ENCODE peak calls at places on chromosomes 7 and 10, in ten cellular contexts. R is MCF 10A, K is psoas muscle, F is body of pancreas, L is fibroblast of mammary gland, G is lower leg skin, H is astrocyte, T is neural crest cell, B is left ventricle myocardium inferior, A is GM13976. C is an unnamed sample.

GRCh38 chr10:35913628-35914027 is 271.5 kb upstream of the FZD8 start:
- DNase-seq in F (no peak), R (peak), G (no peak), L (peak), B (no peak), A (no peak), H (peak), T (no peak), K (no peak), C (peak)

GRCh38 chr10:103442031-103442461 is 10.1 kb downstream of the CALHM2 start:
- DNase-seq in K (peak), T (no peak), G (peak), B (peak), H (peak), R (no peak), L (peak), F (peak), A (no peak), C (peak)

GRCh38 chr10:48448796-48449195 is 142.3 kb downstream of the MAPK8 start:
- DNase-seq in T (no peak), H (peak), F (no peak), K (peak), R (peak), A (peak), G (no peak), L (peak), B (no peak), C (peak)

GRCh38 chr7:44272981-44273380 is 52.4 kb downstream of the CAMK2B start:
- DNase-seq in G (no peak), K (no peak), F (no peak), B (no peak), L (no peak), R (no peak), A (no peak), T (no peak), H (no peak), C (no peak)

GRCh38 chr7:10122573-10123100 is 851.0 kb upstream of the PHF14 start:
- DNase-seq in L (no peak), G (no peak), A (no peak), K (no peak), F (peak), B (peak), H (no peak), R (no peak), T (peak), C (no peak)

GRCh38 chr10:108757946-108758345 is 1165.4 kb downstream of the XPNPEP1 start:
- DNase-seq in G (no peak), L (no peak), R (no peak), H (peak), A (no peak), B (no peak), T (no peak), K (no peak), F (no peak), C (no peak)

GRCh38 chr7:50310361-50310760 is 5.8 kb downstream of the IKZF1 start:
- DNase-seq in H (no peak), F (no peak), A (no peak), G (no peak), R (no peak), K (no peak), L (no peak), B (no peak), T (no peak), C (no peak)

GRCh38 chr7:43484678-43485355 is 98.1 kb upstream of the STK17A start:
- DNase-seq in H (no peak), R (no peak), L (no peak), A (no peak), F (no peak), G (no peak), T (no peak), K (no peak), B (no peak), C (no peak)

GRCh38 chr10:127577376-127577775 is 28.3 kb downstream of the NPS start:
- DNase-seq in T (no peak), A (no peak), R (no peak), F (no peak), H (peak), L (peak), G (no peak), B (no peak), K (no peak), C (peak)

GRCh38 chr7:17988858-17989257 is 38.8 kb downstream of the PRPS1L1 start:
- DNase-seq in A (no peak), H (no peak), G (no peak), B (no peak), T (no peak), L (no peak), K (no peak), R (no peak), F (no peak), C (no peak)

GRCh38 chr10:71285180-71285545 is 33.9 kb upstream of the SLC29A3 start:
- DNase-seq in K (peak), F (peak), G (no peak), L (peak), B (no peak), R (peak), T (peak), H (no peak), A (peak), C (peak)

GRCh38 chr10:21705828-21706176 is 171.8 kb downstream of the MLLT10 start:
- DNase-seq in B (no peak), L (no peak), T (no peak), F (no peak), A (no peak), H (no peak), R (no peak), K (no peak), G (no peak), C (no peak)

GRCh38 chr7:147894271-147894670 is 696.3 kb upstream of the C7orf33 start:
- DNase-seq in F (no peak), K (no peak), B (no peak), H (no peak), G (no peak), L (no peak), T (no peak), R (no peak), A (no peak), C (no peak)

GRCh38 chr10:50560370-50560769 is 63.4 kb downstream of the SGMS1 start:
- DNase-seq in G (no peak), B (no peak), F (no peak), K (no peak), A (no peak), T (no peak), L (no peak), H (no peak), R (no peak), C (no peak)

GRCh38 chr10:43970018-43970698 is 321.5 kb upstream of the ZNF32 start:
- DNase-seq in R (no peak), T (no peak), A (no peak), B (no peak), G (no peak), F (no peak), H (no peak), L (no peak), K (no peak), C (no peak)

GRCh38 chr7:157663061-157663863 is 326.5 kb downstream of the DNAJB6 start:
- DNase-seq in G (no peak), A (no peak), B (no peak), T (no peak), K (peak), H (peak), L (peak), F (no peak), R (no peak), C (no peak)

GRCh38 chr10:14093735-14094484 is 236.8 kb downstream of the FRMD4A start:
- DNase-seq in H (peak), K (no peak), A (peak), T (peak), L (peak), R (peak), G (no peak), F (no peak), B (no peak), C (peak)

GRCh38 chr10:43421519-43421918 is 12.5 kb upstream of the HNRNPF start:
- DNase-seq in G (no peak), K (no peak), B (no peak), F (no peak), T (no peak), R (no peak), H (no peak), L (no peak), A (no peak), C (no peak)

GRCh38 chr7:24328050-24328449 is 44.1 kb downstream of the NPY start:
- DNase-seq in T (no peak), F (no peak), A (no peak), L (no peak), H (no peak), R (peak), K (no peak), B (no peak), G (no peak), C (no peak)

GRCh38 chr7:156964971-156965370 is 15.5 kb downstream of the NOM1 start:
- DNase-seq in F (no peak), G (no peak), T (no peak), R (no peak), H (no peak), K (no peak), L (no peak), A (no peak), B (no peak), C (no peak)

GRCh38 chr7:129436335-129436923 is 2.2 kb downstream of the STRIP2 start:
- DNase-seq in K (no peak), F (no peak), H (no peak), T (no peak), B (no peak), G (no peak), A (no peak), R (peak), L (no peak), C (no peak)

GRCh38 chr7:148037049-148037448 is 553.5 kb upstream of the C7orf33 start:
- DNase-seq in R (no peak), A (no peak), B (no peak), T (no peak), H (no peak), F (no peak), K (no peak), G (no peak), L (no peak), C (no peak)

GRCh38 chr7:25726180-25726579 is 425.8 kb upstream of the NFE2L3 start:
- DNase-seq in F (no peak), L (no peak), T (peak), H (no peak), A (no peak), K (no peak), G (no peak), B (no peak), R (no peak), C (no peak)

GRCh38 chr7:42671627-42672026 is 240.2 kb downstream of the C7orf25 start:
- DNase-seq in R (peak), B (no peak), L (peak), A (no peak), F (no peak), H (peak), G (no peak), K (no peak), T (no peak), C (peak)

GRCh38 chr7:55214707-55215106 is 150.4 kb upstream of the LANCL2 start:
- DNase-seq in L (no peak), B (no peak), R (no peak), T (no peak), F (no peak), A (no peak), H (peak), G (no peak), K (no peak), C (peak)

GRCh38 chr10:72331575-72332422 is 22.9 kb downstream of the DNAJB12 start:
- DNase-seq in G (peak), L (peak), H (peak), R (peak), K (peak), B (peak), A (peak), F (peak), T (peak), C (peak)

GRCh38 chr7:127322351-127322750 is 69.6 kb upstream of the GRM8 start:
- DNase-seq in F (no peak), T (no peak), G (no peak), L (no peak), K (no peak), H (no peak), B (no peak), R (no peak), A (no peak), C (no peak)

GRCh38 chr10:44922826-44923545 is 11.8 kb downstream of the TMEM72 start:
- DNase-seq in L (no peak), F (no peak), H (no peak), K (no peak), A (no peak), B (no peak), T (no peak), G (no peak), R (no peak), C (no peak)

GRCh38 chr7:154426778-154427177 is 374.6 kb downstream of the DPP6 start:
- DNase-seq in L (no peak), F (no peak), K (no peak), T (no peak), B (no peak), G (no peak), R (no peak), A (no peak), H (no peak), C (no peak)

GRCh38 chr7:85201209-85201608 is 14.4 kb upstream of the SEMA3D start:
- DNase-seq in F (no peak), K (no peak), G (no peak), L (no peak), A (no peak), B (no peak), T (no peak), R (no peak), H (no peak), C (no peak)

GRCh38 chr10:26225322-26225721 is 8.7 kb downstream of the GAD2 start:
- DNase-seq in F (no peak), A (no peak), R (no peak), G (no peak), T (no peak), K (no peak), B (no peak), L (no peak), H (no peak), C (no peak)

GRCh38 chr10:84138478-84139125 is 707 bp upstream of the GHITM start:
- DNase-seq in H (no peak), G (peak), A (peak), K (peak), F (peak), T (peak), B (peak), R (no peak), L (peak), C (no peak)

GRCh38 chr7:35422715-35423114 is 168.8 kb upstream of the TBX20 start:
- DNase-seq in L (no peak), A (no peak), G (no peak), F (no peak), H (no peak), B (no peak), R (no peak), K (no peak), T (no peak), C (no peak)
- TF ChIP-seq CTCF in L (no peak), A (no peak), G (no peak), F (no peak), H (no peak), B (no peak), R (no peak), K (no peak), T (no peak), C (no peak)

GRCh38 chr10:15436696-15437095 is 65.6 kb upstream of the FAM171A1 start:
- DNase-seq in T (no peak), B (no peak), L (peak), H (peak), A (no peak), G (no peak), F (no peak), K (no peak), R (no peak), C (peak)
- TF ChIP-seq CTCF in T (no peak), B (no peak), L (no peak), H (no peak), A (no peak), G (no peak), F (no peak), K (no peak), R (no peak), C (no peak)

GRCh38 chr7:101170617-101171441 is 5.5 kb upstream of the VGF start:
- DNase-seq in F (no peak), H (no peak), L (no peak), A (no peak), K (no peak), T (no peak), R (no peak), B (no peak), G (no peak), C (no peak)

GRCh38 chr7:101172005-101172853 is 6.9 kb upstream of the VGF start:
- DNase-seq in T (no peak), G (no peak), R (no peak), L (no peak), A (no peak), H (no peak), B (no peak), F (peak), K (no peak), C (no peak)

GRCh38 chr7:101169838-101170531 is 4.6 kb upstream of the VGF start:
- DNase-seq in R (peak), A (peak), F (peak), T (peak), K (peak), B (peak), H (no peak), L (peak), G (peak), C (peak)

GRCh38 chr7:101172854-101173751 is 7.0 kb downstream of the NAT16 start:
- DNase-seq in H (no peak), K (peak), T (no peak), A (no peak), R (peak), B (peak), G (no peak), F (peak), L (peak), C (peak)

DNA sequence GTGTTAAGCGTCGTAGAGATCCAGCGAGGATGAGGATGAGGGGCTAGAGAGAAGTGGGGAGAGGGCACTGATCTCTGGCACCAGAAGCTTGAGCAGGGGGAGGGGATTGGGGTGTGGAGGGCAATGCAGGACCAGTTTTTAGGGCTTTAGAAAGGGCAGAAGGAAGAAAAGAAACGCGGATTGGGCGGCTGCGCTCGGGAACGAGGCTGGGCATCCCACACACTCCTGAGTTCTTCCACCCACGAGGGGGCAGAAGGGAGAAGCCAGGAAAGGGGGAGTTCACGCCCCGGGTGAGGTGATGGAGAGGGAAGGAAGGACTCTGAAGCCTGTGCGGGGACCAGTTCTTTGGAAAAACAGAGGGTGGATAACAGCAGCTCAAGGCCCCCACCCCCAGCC is 6.1 kb upstream of the VGF start:
- DNase-seq in H (no peak), G (no peak), K (no peak), B (no peak), L (no peak), F (no peak), T (no peak), R (no peak), A (no peak), C (no peak)
- TF ChIP-seq CTCF in H (no peak), G (no peak), K (no peak), B (no peak), L (peak), F (no peak), T (no peak), R (peak), A (no peak), C (peak)

GRCh38 chr7:76514926-76515325 is 4.6 kb downstream of the UPK3B start:
- DNase-seq in K (peak), A (no peak), G (no peak), T (no peak), H (no peak), F (no peak), R (no peak), L (no peak), B (no peak), C (no peak)

GRCh38 chr7:76515999-76516443 is 5.7 kb downstream of the UPK3B start:
- DNase-seq in A (peak), T (no peak), H (peak), K (no peak), F (peak), B (peak), R (peak), L (peak), G (no peak), C (no peak)

GRCh38 chr7:76513817-76514799 is 3.8 kb downstream of the UPK3B start:
- DNase-seq in T (no peak), B (no peak), A (peak), F (no peak), G (no peak), K (peak), H (no peak), R (no peak), L (no peak), C (no peak)

GRCh38 chr7:76509931-76510877 is at the start of gene UPK3B:
- DNase-seq in T (no peak), L (no peak), R (no peak), A (peak), H (no peak), F (no peak), G (no peak), K (peak), B (no peak), C (no peak)

DNA sequence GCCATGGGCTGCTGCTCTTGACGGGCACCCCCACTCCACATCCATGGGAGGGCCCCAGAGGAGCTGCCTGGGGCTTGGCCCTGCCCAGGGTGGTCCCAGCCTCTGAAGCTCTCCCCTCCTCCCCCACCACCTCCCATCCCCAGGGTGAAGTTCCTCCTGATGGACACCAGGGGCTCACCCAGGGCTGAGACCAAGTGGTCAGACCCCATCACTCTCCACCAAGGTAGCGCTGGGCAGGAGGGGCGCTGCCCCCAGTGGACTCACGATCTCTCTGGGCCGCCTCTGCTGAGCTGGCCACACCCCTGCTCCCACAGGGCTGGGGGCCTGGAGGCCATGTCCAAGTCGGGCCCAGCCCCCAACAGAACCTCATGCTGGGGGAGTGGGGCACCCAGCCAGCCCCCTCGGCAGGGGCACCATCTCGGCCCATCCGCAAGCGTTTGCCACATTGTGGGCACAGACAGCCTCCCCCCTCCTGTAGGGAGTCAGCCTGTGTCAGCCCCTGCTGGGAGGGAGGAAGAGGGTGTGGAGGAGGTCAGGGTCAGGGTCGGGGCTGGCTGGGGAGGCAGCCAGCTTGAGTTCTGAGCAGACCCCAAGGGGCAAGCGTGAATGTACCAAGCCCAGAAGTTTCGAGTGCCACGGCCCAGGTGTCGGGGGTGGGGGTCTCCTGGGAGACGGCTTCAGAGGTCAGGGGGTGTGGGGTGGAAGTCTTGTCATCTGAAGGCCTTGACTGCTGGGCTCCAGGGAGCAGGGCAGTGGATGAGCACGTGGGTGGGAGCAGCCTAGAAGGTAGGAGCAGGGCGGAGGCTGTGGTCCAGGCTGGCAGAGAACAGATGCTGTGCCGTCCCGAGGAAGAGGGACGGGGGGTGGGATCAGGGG is 2.8 kb downstream of the UPK3B start:
- DNase-seq in L (peak), T (peak), A (peak), G (no peak), H (no peak), B (no peak), F (no peak), K (peak), R (peak), C (no peak)
- TF ChIP-seq CTCF in L (peak), T (peak), A (no peak), G (no peak), H (no peak), B (peak), F (no peak), K (peak), R (peak), C (peak)

DNA sequence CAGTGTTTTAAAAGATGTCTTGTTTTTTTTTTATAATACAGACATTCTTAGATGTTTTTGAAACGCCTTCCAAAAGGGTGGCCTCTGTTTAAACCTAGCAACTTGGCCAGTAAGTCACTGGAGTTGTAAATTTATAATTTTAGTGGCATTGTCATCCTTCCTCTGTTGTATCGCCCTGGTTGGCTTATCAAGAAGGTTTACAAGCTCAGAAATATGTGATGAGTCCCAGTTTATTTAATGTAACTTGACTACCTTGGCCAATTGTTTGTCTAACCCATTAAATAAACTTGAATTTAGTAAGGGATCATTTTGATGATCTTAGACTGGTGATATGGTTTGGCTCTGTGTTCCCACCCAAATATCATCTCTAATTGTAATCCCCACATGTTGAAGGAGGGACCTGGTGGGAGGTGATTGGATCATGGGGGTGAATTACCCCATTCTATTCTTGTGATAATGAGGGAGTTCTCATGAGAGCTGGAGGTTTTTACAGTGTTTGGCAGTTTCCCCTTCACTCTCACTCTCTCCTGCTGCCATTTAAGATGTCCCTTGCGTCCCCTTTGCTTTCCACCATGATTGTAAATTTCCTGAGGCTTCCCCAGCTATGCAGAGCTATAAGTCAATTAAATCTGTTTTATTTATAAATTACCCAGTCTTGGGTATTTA is 13.4 kb upstream of the NT5C3A start:
- DNase-seq in A (no peak), L (no peak), F (no peak), T (no peak), R (no peak), H (no peak), B (no peak), G (no peak), K (no peak), C (no peak)
- TF ChIP-seq CTCF in A (no peak), L (no peak), F (no peak), T (no peak), R (no peak), H (no peak), B (no peak), G (no peak), K (no peak), C (no peak)

GRCh38 chr7:116438274-116438673 is 61.3 kb upstream of the CAV2 start:
- DNase-seq in T (no peak), B (no peak), H (no peak), R (peak), K (no peak), G (no peak), L (peak), A (no peak), F (no peak), C (peak)
- TF ChIP-seq CTCF in T (no peak), B (peak), H (no peak), R (peak), K (no peak), G (no peak), L (peak), A (no peak), F (peak), C (peak)

C was measured in fibroblast of the aortic adventitia.